ENCODE peak calls at places on chromosome 11, in five cellular contexts. H is thoracic aorta; L is upper lobe of left lung; X is naive thymus-derived CD4-positive, alpha-beta T cell; B is kidney tubule cell. O is an unnamed sample.

GRCh38 chr11:69055212-69055586 is 6.5 kb downstream of the TPCN2 start:
- DNase-seq in H (no peak), B (no peak), X (no peak), L (no peak), O (no peak)

GRCh38 chr11:292211-293121 is 3.5 kb downstream of the PGGHG start:
- DNase-seq in L (no peak), H (no peak), X (no peak), B (no peak), O (no peak)

GRCh38 chr11:102727890-102728289 is 3.1 kb upstream of the MMP8 start:
- DNase-seq in X (no peak), L (no peak), B (no peak), H (no peak), O (no peak)

GRCh38 chr11:16820324-16821092 is 82.1 kb downstream of the C11orf58 start:
- DNase-seq in X (peak; percentile 19), B (peak; percentile 78), L (peak; percentile 80), H (peak; percentile 21), O (peak; percentile 77)

GRCh38 chr11:113119074-113119473 is 157.9 kb downstream of the NCAM1 start:
- DNase-seq in L (no peak), B (no peak), X (no peak), H (no peak), O (no peak)

GRCh38 chr11:123588117-123588815 is 66.2 kb downstream of the SCN3B start:
- DNase-seq in B (no peak), X (no peak), H (no peak), L (no peak), O (no peak)

GRCh38 chr11:122672892-122673291 is 17.4 kb downstream of the UBASH3B start:
- DNase-seq in X (no peak), H (no peak), B (no peak), L (peak; percentile 71), O (no peak)

GRCh38 chr11:46724088-46724487 is 5.1 kb downstream of the F2 start:
- DNase-seq in X (no peak), H (no peak), L (no peak), B (no peak), O (no peak)

GRCh38 chr11:10139656-10140055 is 154.4 kb downstream of the SBF2 start:
- DNase-seq in L (no peak), B (peak; percentile 76), H (no peak), X (no peak), O (no peak)